ENCODE peak calls at places on chromosomes 13 and 19, in six cellular contexts. B is fibroblast of the aortic adventitia; A is hepatic stellate cell; P is left colon; I is activated CD4-positive, alpha-beta T cell treated with anti-CD3 and anti-CD28 coated beads, Interleukin-2, amount 50 U/mL, for 24 hours; D is transverse colon. G is an unnamed sample.

GRCh38 chr13:110376120-110376519 is 69.0 kb downstream of the COL4A2 start:
- DNase-seq in B (peak; percentile 16), A (no peak), P (no peak), I (no peak), D (no peak), G (no peak)

GRCh38 chr13:28582225-28582891 is 76.6 kb upstream of the POMP start:
- DNase-seq in B (no peak), A (no peak), P (no peak), I (no peak), D (no peak), G (no peak)

GRCh38 chr13:98794498-98794897 is 42.0 kb upstream of the SLC15A1 start:
- DNase-seq in B (no peak), A (no peak), P (no peak), I (no peak), D (no peak), G (peak; percentile 24)

GRCh38 chr19:54653181-54653809 is 9.5 kb upstream of the LILRB4 start:
- DNase-seq in B (peak; percentile 24), A (peak; percentile 24), P (no peak), I (no peak), D (no peak), G (no peak)

GRCh38 chr19:29714371-29714952 is 599 bp downstream of the C19orf12 start:
- DNase-seq in B (no peak), A (no peak), P (no peak), I (no peak), D (no peak), G (no peak)

GRCh38 chr13:24740014-24740890 is 23.7 kb upstream of the RNF17 start:
- DNase-seq in B (no peak), A (no peak), P (no peak), I (no peak), D (no peak), G (no peak)

GRCh38 chr19:33300016-33300981 is 2.0 kb downstream of the CEBPA start:
- DNase-seq in B (peak; percentile 15), A (no peak), P (no peak), I (no peak), D (peak; percentile 24), G (no peak)

GRCh38 chr19:43765109-43765876 is 10.5 kb upstream of the SMG9 start:
- DNase-seq in B (peak; percentile 95), A (peak; percentile 91), P (peak; percentile 56), I (peak; percentile 78), D (peak; percentile 75), G (no peak)

GRCh38 chr19:43554317-43554895 is 20.9 kb downstream of the XRCC1 start:
- DNase-seq in B (no peak), A (no peak), P (no peak), I (no peak), D (no peak), G (no peak)

GRCh38 chr13:29907670-29908069 is 57.3 kb upstream of the UBL3 start:
- DNase-seq in B (no peak), A (no peak), P (no peak), I (no peak), D (no peak), G (no peak)

GRCh38 chr19:3102239-3103140 is 8.3 kb downstream of the GNA11 start:
- DNase-seq in B (no peak), A (no peak), P (no peak), I (no peak), D (no peak), G (no peak)

GRCh38 chr19:34277244-34277643 is 22.9 kb downstream of the GARRE1 start:
- DNase-seq in B (no peak), A (no peak), P (no peak), I (no peak), D (no peak), G (no peak)

GRCh38 chr13:91574756-91575155 is 176.3 kb downstream of the GPC5 start:
- DNase-seq in B (peak; percentile 34), A (no peak), P (no peak), I (no peak), D (no peak), G (no peak)

GRCh38 chr19:6058411-6059201 is 51.7 kb downstream of the RFX2 start:
- DNase-seq in B (no peak), A (no peak), P (no peak), I (no peak), D (peak; percentile 5), G (peak; percentile 32)

GRCh38 chr13:24995225-24995804 is 100.6 kb upstream of the PABPC3 start:
- DNase-seq in B (peak; percentile 91), A (peak; percentile 65), P (peak; percentile 48), I (peak; percentile 62), D (peak; percentile 53), G (no peak)

GRCh38 chr19:18860725-18861124 is 29.0 kb downstream of the UPF1 start:
- DNase-seq in B (no peak), A (no peak), P (no peak), I (no peak), D (no peak), G (no peak)

GRCh38 chr13:113646376-113646775 is 11.6 kb downstream of the ATP4B start:
- DNase-seq in B (no peak), A (no peak), P (peak; percentile 64), I (no peak), D (peak; percentile 48), G (no peak)

GRCh38 chr19:12751635-12752034 is at the start of gene BEST2:
- DNase-seq in B (no peak), A (no peak), P (no peak), I (no peak), D (peak; percentile 37), G (no peak)

GRCh38 chr13:79448413-79448812 is 32.5 kb upstream of the NDFIP2 start:
- DNase-seq in B (no peak), A (no peak), P (no peak), I (no peak), D (no peak), G (no peak)

GRCh38 chr19:10289836-10290438 is at the start of gene ICAM5:
- DNase-seq in B (no peak), A (peak; percentile 53), P (no peak), I (no peak), D (peak; percentile 13), G (no peak)

GRCh38 chr13:23905766-23906165 is 8.5 kb upstream of the C1QTNF9B start:
- DNase-seq in B (no peak), A (no peak), P (no peak), I (no peak), D (no peak), G (no peak)

GRCh38 chr19:42569193-42569592 is 25.5 kb downstream of the CEACAM8 start:
- DNase-seq in B (no peak), A (no peak), P (no peak), I (no peak), D (no peak), G (no peak)

GRCh38 chr19:19105365-19106060 is 32.8 kb downstream of the TMEM161A start:
- DNase-seq in B (peak; percentile 30), A (peak; percentile 38), P (peak; percentile 81), I (no peak), D (peak; percentile 69), G (no peak)

GRCh38 chr19:38729653-38730469 is 14.4 kb downstream of the CAPN12 start:
- DNase-seq in B (peak; percentile 44), A (peak; percentile 64), P (peak; percentile 89), I (peak; percentile 69), D (peak; percentile 80), G (no peak)

GRCh38 chr19:8240274-8241229 is 31.4 kb downstream of the CERS4 start:
- DNase-seq in B (peak; percentile 93), A (peak; percentile 81), P (peak; percentile 75), I (peak; percentile 6), D (peak; percentile 82), G (no peak)

GRCh38 chr13:48232420-48233096 is 448 bp upstream of the ITM2B start:
- DNase-seq in B (no peak), A (no peak), P (no peak), I (no peak), D (peak; percentile 52), G (no peak)

GRCh38 chr19:7973883-7974282 is 30.4 kb upstream of the TIMM44 start:
- DNase-seq in B (no peak), A (no peak), P (no peak), I (no peak), D (no peak), G (no peak)

GRCh38 chr13:38045278-38046048 is 175.9 kb upstream of the TRPC4 start:
- DNase-seq in B (peak; percentile 29), A (no peak), P (no peak), I (no peak), D (no peak), G (no peak)

GRCh38 chr19:44607049-44607448 is 6.3 kb upstream of the IGSF23 start:
- DNase-seq in B (peak; percentile 44), A (no peak), P (no peak), I (no peak), D (no peak), G (no peak)

GRCh38 chr13:80654638-80655249 is 313.8 kb upstream of the SPRY2 start:
- DNase-seq in B (no peak), A (no peak), P (no peak), I (no peak), D (no peak), G (no peak)

GRCh38 chr19:36245210-36246005 is 30.5 kb downstream of the ZNF146 start:
- DNase-seq in B (no peak), A (no peak), P (no peak), I (no peak), D (no peak), G (no peak)

GRCh38 chr13:75482070-75482819 is at the start of gene TBC1D4:
- DNase-seq in B (peak; percentile 86), A (peak; percentile 70), P (peak; percentile 89), I (peak; percentile 12), D (peak; percentile 87), G (peak; percentile 87)

GRCh38 chr19:55189424-55189823 is 9.3 kb upstream of the SYT5 start:
- DNase-seq in B (peak; percentile 91), A (peak; percentile 81), P (no peak), I (no peak), D (peak; percentile 23), G (no peak)

GRCh38 chr13:74288361-74288911 is 154.2 kb upstream of the KLF12 start:
- DNase-seq in B (no peak), A (no peak), P (peak; percentile 45), I (no peak), D (peak; percentile 49), G (no peak)